ENCODE peak calls at places on chromosomes 13 and 19, in ten cellular contexts. One of them, this sample, is unnamed.
A peak's percentile ranks its signal among the peaks of the same experiment; 100 is the strongest.

GRCh38 chr13:108060111-108060510 is 155.2 kb downstream of the LIG4 start:
- DNase-seq in psoas muscle: no peak
- DNase-seq in CD4-positive, CD25-positive, alpha-beta regulatory T cell: no peak
- DNase-seq in lung: no peak
- DNase-seq in CD8-positive, alpha-beta T cell: no peak
- DNase-seq in heart left ventricle: no peak
- DNase-seq in right cardiac atrium: no peak
- DNase-seq in heart right ventricle: no peak
- DNase-seq in A549: no peak
- DNase-seq in lower lobe of right lung: no peak
- DNase-seq in this sample: no peak

GRCh38 chr13:23645851-23646250 is 75.6 kb downstream of the TNFRSF19 start:
- DNase-seq in psoas muscle: no peak
- DNase-seq in CD4-positive, CD25-positive, alpha-beta regulatory T cell: no peak
- DNase-seq in lung: no peak
- DNase-seq in CD8-positive, alpha-beta T cell: no peak
- DNase-seq in heart left ventricle: no peak
- DNase-seq in right cardiac atrium: no peak
- DNase-seq in heart right ventricle: no peak
- DNase-seq in A549: no peak
- DNase-seq in lower lobe of right lung: no peak
- DNase-seq in this sample: no peak

GRCh38 chr13:24802074-24802473 is 38.1 kb downstream of the RNF17 start:
- DNase-seq in psoas muscle: no peak
- DNase-seq in CD4-positive, CD25-positive, alpha-beta regulatory T cell: no peak
- DNase-seq in lung: no peak
- DNase-seq in CD8-positive, alpha-beta T cell: no peak
- DNase-seq in heart left ventricle: no peak
- DNase-seq in right cardiac atrium: no peak
- DNase-seq in heart right ventricle: no peak
- DNase-seq in A549: peak; percentile 19
- DNase-seq in lower lobe of right lung: no peak
- DNase-seq in this sample: no peak

GRCh38 chr19:55389386-55390317 is 3.9 kb downstream of the RPL28 start:
- DNase-seq in psoas muscle: no peak
- DNase-seq in CD4-positive, CD25-positive, alpha-beta regulatory T cell: no peak
- DNase-seq in lung: no peak
- DNase-seq in CD8-positive, alpha-beta T cell: no peak
- DNase-seq in heart left ventricle: no peak
- DNase-seq in right cardiac atrium: peak; percentile 38
- DNase-seq in heart right ventricle: no peak
- DNase-seq in A549: no peak
- DNase-seq in lower lobe of right lung: no peak
- DNase-seq in this sample: no peak

GRCh38 chr13:24148414-24149305 is 11.9 kb upstream of the SPATA13 start:
- DNase-seq in psoas muscle: peak; percentile 19
- DNase-seq in CD4-positive, CD25-positive, alpha-beta regulatory T cell: no peak
- DNase-seq in lung: peak; percentile 72
- DNase-seq in CD8-positive, alpha-beta T cell: no peak
- DNase-seq in heart left ventricle: no peak
- DNase-seq in right cardiac atrium: no peak
- DNase-seq in heart right ventricle: no peak
- DNase-seq in A549: peak; percentile 92
- DNase-seq in lower lobe of right lung: peak; percentile 60
- DNase-seq in this sample: no peak

GRCh38 chr13:104984296-104984818 is 1551.1 kb downstream of the EFNB2 start:
- DNase-seq in psoas muscle: peak; percentile 24
- DNase-seq in CD4-positive, CD25-positive, alpha-beta regulatory T cell: peak; percentile 4
- DNase-seq in lung: no peak
- DNase-seq in CD8-positive, alpha-beta T cell: peak; percentile 32
- DNase-seq in heart left ventricle: peak; percentile 55
- DNase-seq in right cardiac atrium: no peak
- DNase-seq in heart right ventricle: peak; percentile 50
- DNase-seq in A549: no peak
- DNase-seq in lower lobe of right lung: no peak
- DNase-seq in this sample: peak; percentile 43

GRCh38 chr19:313988-314815 is 23.0 kb upstream of the PLPP2 start:
- DNase-seq in psoas muscle: no peak
- DNase-seq in CD4-positive, CD25-positive, alpha-beta regulatory T cell: no peak
- DNase-seq in lung: no peak
- DNase-seq in CD8-positive, alpha-beta T cell: no peak
- DNase-seq in heart left ventricle: peak; percentile 24
- DNase-seq in right cardiac atrium: no peak
- DNase-seq in heart right ventricle: no peak
- DNase-seq in A549: no peak
- DNase-seq in lower lobe of right lung: no peak
- DNase-seq in this sample: no peak

GRCh38 chr13:20953245-20953931 is 50.8 kb upstream of the XPO4 start:
- DNase-seq in psoas muscle: no peak
- DNase-seq in CD4-positive, CD25-positive, alpha-beta regulatory T cell: no peak
- DNase-seq in lung: no peak
- DNase-seq in CD8-positive, alpha-beta T cell: no peak
- DNase-seq in heart left ventricle: no peak
- DNase-seq in right cardiac atrium: no peak
- DNase-seq in heart right ventricle: no peak
- DNase-seq in A549: peak; percentile 14
- DNase-seq in lower lobe of right lung: no peak
- DNase-seq in this sample: no peak

GRCh38 chr13:94233401-94233800 is 246.1 kb downstream of the DCT start:
- DNase-seq in psoas muscle: peak; percentile 24
- DNase-seq in CD4-positive, CD25-positive, alpha-beta regulatory T cell: no peak
- DNase-seq in lung: no peak
- DNase-seq in CD8-positive, alpha-beta T cell: no peak
- DNase-seq in heart left ventricle: no peak
- DNase-seq in right cardiac atrium: no peak
- DNase-seq in heart right ventricle: peak; percentile 7
- DNase-seq in A549: peak; percentile 54
- DNase-seq in lower lobe of right lung: no peak
- DNase-seq in this sample: no peak

GRCh38 chr19:42420055-42420544 is 7.1 kb downstream of the LIPE start:
- DNase-seq in psoas muscle: no peak
- DNase-seq in CD4-positive, CD25-positive, alpha-beta regulatory T cell: peak; percentile 89
- DNase-seq in lung: no peak
- DNase-seq in CD8-positive, alpha-beta T cell: peak; percentile 77
- DNase-seq in heart left ventricle: no peak
- DNase-seq in right cardiac atrium: no peak
- DNase-seq in heart right ventricle: no peak
- DNase-seq in A549: peak; percentile 89
- DNase-seq in lower lobe of right lung: peak; percentile 65
- DNase-seq in this sample: peak; percentile 62

GRCh38 chr13:113836917-113837553 is 26.8 kb downstream of the GAS6 start:
- DNase-seq in psoas muscle: peak; percentile 58
- DNase-seq in CD4-positive, CD25-positive, alpha-beta regulatory T cell: no peak
- DNase-seq in lung: no peak
- DNase-seq in CD8-positive, alpha-beta T cell: no peak
- DNase-seq in heart left ventricle: peak; percentile 71
- DNase-seq in right cardiac atrium: peak; percentile 83
- DNase-seq in heart right ventricle: peak; percentile 80
- DNase-seq in A549: peak; percentile 92
- DNase-seq in lower lobe of right lung: peak; percentile 54
- DNase-seq in this sample: no peak

GRCh38 chr13:113411216-113412023 is 41.9 kb downstream of the ADPRHL1 start:
- DNase-seq in psoas muscle: peak; percentile 89
- DNase-seq in CD4-positive, CD25-positive, alpha-beta regulatory T cell: no peak
- DNase-seq in lung: no peak
- DNase-seq in CD8-positive, alpha-beta T cell: no peak
- DNase-seq in heart left ventricle: peak; percentile 86
- DNase-seq in right cardiac atrium: peak; percentile 86
- DNase-seq in heart right ventricle: peak; percentile 69
- DNase-seq in A549: peak; percentile 63
- DNase-seq in lower lobe of right lung: peak; percentile 37
- DNase-seq in this sample: no peak

GRCh38 chr13:91459485-91459884 is 61.1 kb downstream of the GPC5 start:
- DNase-seq in psoas muscle: no peak
- DNase-seq in CD4-positive, CD25-positive, alpha-beta regulatory T cell: peak; percentile 6
- DNase-seq in lung: no peak
- DNase-seq in CD8-positive, alpha-beta T cell: no peak
- DNase-seq in heart left ventricle: no peak
- DNase-seq in right cardiac atrium: no peak
- DNase-seq in heart right ventricle: no peak
- DNase-seq in A549: no peak
- DNase-seq in lower lobe of right lung: no peak
- DNase-seq in this sample: no peak

GRCh38 chr13:72253754-72254153 is 386.8 kb upstream of the DACH1 start:
- DNase-seq in psoas muscle: no peak
- DNase-seq in CD4-positive, CD25-positive, alpha-beta regulatory T cell: no peak
- DNase-seq in lung: no peak
- DNase-seq in CD8-positive, alpha-beta T cell: no peak
- DNase-seq in heart left ventricle: no peak
- DNase-seq in right cardiac atrium: no peak
- DNase-seq in heart right ventricle: no peak
- DNase-seq in A549: no peak
- DNase-seq in lower lobe of right lung: no peak
- DNase-seq in this sample: no peak

GRCh38 chr19:3047307-3048189 is 14.7 kb downstream of the TLE5 start:
- DNase-seq in psoas muscle: peak; percentile 78
- DNase-seq in CD4-positive, CD25-positive, alpha-beta regulatory T cell: peak; percentile 88
- DNase-seq in lung: peak; percentile 73
- DNase-seq in CD8-positive, alpha-beta T cell: peak; percentile 73
- DNase-seq in heart left ventricle: peak; percentile 86
- DNase-seq in right cardiac atrium: peak; percentile 93
- DNase-seq in heart right ventricle: peak; percentile 63
- DNase-seq in A549: peak; percentile 77
- DNase-seq in lower lobe of right lung: peak; percentile 84
- DNase-seq in this sample: peak; percentile 32

GRCh38 chr13:110411316-110412105 is 104.4 kb downstream of the COL4A2 start:
- DNase-seq in psoas muscle: no peak
- DNase-seq in CD4-positive, CD25-positive, alpha-beta regulatory T cell: no peak
- DNase-seq in lung: no peak
- DNase-seq in CD8-positive, alpha-beta T cell: no peak
- DNase-seq in heart left ventricle: no peak
- DNase-seq in right cardiac atrium: no peak
- DNase-seq in heart right ventricle: no peak
- DNase-seq in A549: no peak
- DNase-seq in lower lobe of right lung: no peak
- DNase-seq in this sample: no peak

GRCh38 chr13:110412132-110412912 is 105.2 kb downstream of the COL4A2 start:
- DNase-seq in psoas muscle: peak; percentile 86
- DNase-seq in CD4-positive, CD25-positive, alpha-beta regulatory T cell: peak; percentile 60
- DNase-seq in lung: peak; percentile 82
- DNase-seq in CD8-positive, alpha-beta T cell: peak; percentile 48
- DNase-seq in heart left ventricle: peak; percentile 88
- DNase-seq in right cardiac atrium: peak; percentile 93
- DNase-seq in heart right ventricle: peak; percentile 93
- DNase-seq in A549: peak; percentile 90
- DNase-seq in lower lobe of right lung: peak; percentile 73
- DNase-seq in this sample: no peak

GRCh38 chr13:110415669-110416068 is 108.6 kb downstream of the COL4A2 start:
- DNase-seq in psoas muscle: no peak
- DNase-seq in CD4-positive, CD25-positive, alpha-beta regulatory T cell: no peak
- DNase-seq in lung: no peak
- DNase-seq in CD8-positive, alpha-beta T cell: no peak
- DNase-seq in heart left ventricle: no peak
- DNase-seq in right cardiac atrium: no peak
- DNase-seq in heart right ventricle: peak; percentile 34
- DNase-seq in A549: peak; percentile 58
- DNase-seq in lower lobe of right lung: no peak
- DNase-seq in this sample: no peak

GRCh38 chr13:110414283-110414682 is 107.2 kb downstream of the COL4A2 start:
- DNase-seq in psoas muscle: no peak
- DNase-seq in CD4-positive, CD25-positive, alpha-beta regulatory T cell: no peak
- DNase-seq in lung: no peak
- DNase-seq in CD8-positive, alpha-beta T cell: no peak
- DNase-seq in heart left ventricle: no peak
- DNase-seq in right cardiac atrium: no peak
- DNase-seq in heart right ventricle: peak; percentile 4
- DNase-seq in A549: no peak
- DNase-seq in lower lobe of right lung: no peak
- DNase-seq in this sample: no peak

GRCh38 chr13:110413311-110414040 is 106.4 kb downstream of the COL4A2 start:
- DNase-seq in psoas muscle: no peak
- DNase-seq in CD4-positive, CD25-positive, alpha-beta regulatory T cell: no peak
- DNase-seq in lung: no peak
- DNase-seq in CD8-positive, alpha-beta T cell: no peak
- DNase-seq in heart left ventricle: no peak
- DNase-seq in right cardiac atrium: no peak
- DNase-seq in heart right ventricle: peak; percentile 16
- DNase-seq in A549: no peak
- DNase-seq in lower lobe of right lung: no peak
- DNase-seq in this sample: no peak
- H3K4me1 ChIP-seq in psoas muscle: peaks cover 41% of the 10 kb centered on the region
- H3K4me1 ChIP-seq in CD4-positive, CD25-positive, alpha-beta regulatory T cell: no peaks in the 10 kb centered on the region
- H3K4me1 ChIP-seq in lung: peaks cover 21% of the 10 kb centered on the region
- H3K4me1 ChIP-seq in CD8-positive, alpha-beta T cell: no peaks in the 10 kb centered on the region
- H3K4me1 ChIP-seq in heart left ventricle: peaks cover 70% of the 10 kb centered on the region
- H3K4me1 ChIP-seq in right cardiac atrium: peaks cover 49% of the 10 kb centered on the region
- H3K4me1 ChIP-seq in heart right ventricle: peaks cover 77% of the 10 kb centered on the region
- H3K4me1 ChIP-seq in A549: peaks cover 38% of the 10 kb centered on the region
- H3K4me1 ChIP-seq in lower lobe of right lung: peaks cover 52% of the 10 kb centered on the region
- H3K4me1 ChIP-seq in this sample: no peaks in the 10 kb centered on the region

DNA sequence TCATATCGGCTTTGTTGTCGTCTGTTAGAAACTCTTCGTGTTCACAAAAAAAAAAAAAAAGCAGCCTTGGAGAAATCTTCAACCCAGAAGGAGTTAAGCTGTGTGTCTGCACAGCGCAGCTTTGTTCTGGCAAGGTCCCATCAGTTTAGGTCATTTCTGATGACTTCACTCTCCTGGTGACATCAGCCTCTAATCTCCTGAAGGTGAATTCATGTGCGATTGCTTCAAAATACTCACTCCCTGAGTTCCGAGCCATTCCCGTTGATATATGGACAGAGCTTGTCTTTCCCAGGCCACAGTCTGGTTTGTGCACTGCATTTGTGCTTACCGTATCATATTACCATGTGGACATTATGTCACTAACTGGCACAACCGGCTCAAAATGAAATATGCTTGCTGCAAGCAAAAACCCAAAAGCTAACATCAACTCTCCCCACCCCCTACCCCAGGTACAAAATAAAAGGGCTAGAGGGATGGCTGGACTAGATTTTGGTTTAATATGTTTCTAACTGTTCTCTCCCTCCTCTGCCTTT is 342.4 kb downstream of the KCNRG start:
- DNase-seq in psoas muscle: no peak
- DNase-seq in CD4-positive, CD25-positive, alpha-beta regulatory T cell: no peak
- DNase-seq in lung: peak; percentile 48
- DNase-seq in CD8-positive, alpha-beta T cell: no peak
- DNase-seq in heart left ventricle: no peak
- DNase-seq in right cardiac atrium: no peak
- DNase-seq in heart right ventricle: peak; percentile 54
- DNase-seq in A549: no peak
- DNase-seq in lower lobe of right lung: no peak
- DNase-seq in this sample: no peak
- H3K27ac ChIP-seq in psoas muscle: peak overlapping the region; percentile 23
- H3K27ac ChIP-seq in CD4-positive, CD25-positive, alpha-beta regulatory T cell: no peak overlapping the region
- H3K27ac ChIP-seq in lung: peak overlapping the region; percentile 73
- H3K27ac ChIP-seq in CD8-positive, alpha-beta T cell: no peak overlapping the region
- H3K27ac ChIP-seq in heart left ventricle: peak overlapping the region; percentile 41
- H3K27ac ChIP-seq in right cardiac atrium: peak overlapping the region; percentile 15
- H3K27ac ChIP-seq in heart right ventricle: peak overlapping the region; percentile 35
- H3K27ac ChIP-seq in A549: no peak overlapping the region
- H3K27ac ChIP-seq in lower lobe of right lung: peak overlapping the region; percentile 18
- H3K27ac ChIP-seq in this sample: no peak overlapping the region

GRCh38 chr13:45781553-45782326 is 69.8 kb downstream of the SIAH3 start:
- DNase-seq in psoas muscle: peak; percentile 61
- DNase-seq in CD4-positive, CD25-positive, alpha-beta regulatory T cell: no peak
- DNase-seq in lung: no peak
- DNase-seq in CD8-positive, alpha-beta T cell: no peak
- DNase-seq in heart left ventricle: peak; percentile 74
- DNase-seq in right cardiac atrium: peak; percentile 83
- DNase-seq in heart right ventricle: peak; percentile 80
- DNase-seq in A549: no peak
- DNase-seq in lower lobe of right lung: no peak
- DNase-seq in this sample: no peak
- H3K4me3 ChIP-seq in psoas muscle: peak overlapping the region; percentile 34
- H3K4me3 ChIP-seq in CD4-positive, CD25-positive, alpha-beta regulatory T cell: no peak overlapping the region
- H3K4me3 ChIP-seq in lung: no peak overlapping the region
- H3K4me3 ChIP-seq in CD8-positive, alpha-beta T cell: no peak overlapping the region
- H3K4me3 ChIP-seq in heart left ventricle: no peak overlapping the region
- H3K4me3 ChIP-seq in right cardiac atrium: no peak overlapping the region
- H3K4me3 ChIP-seq in heart right ventricle: no peak overlapping the region
- H3K4me3 ChIP-seq in A549: no peak overlapping the region
- H3K4me3 ChIP-seq in lower lobe of right lung: no peak overlapping the region
- H3K4me3 ChIP-seq in this sample: no peak overlapping the region

GRCh38 chr19:38899447-38900219 is at the start of the genes NFKBIB and SIRT2:
- DNase-seq in psoas muscle: peak; percentile 100
- DNase-seq in CD4-positive, CD25-positive, alpha-beta regulatory T cell: peak; percentile 100
- DNase-seq in lung: peak; percentile 100
- DNase-seq in CD8-positive, alpha-beta T cell: peak; percentile 98
- DNase-seq in heart left ventricle: peak; percentile 99
- DNase-seq in right cardiac atrium: peak; percentile 100
- DNase-seq in heart right ventricle: peak; percentile 100
- DNase-seq in A549: peak; percentile 100
- DNase-seq in lower lobe of right lung: peak; percentile 100
- DNase-seq in this sample: peak; percentile 98
- H3K4me1 ChIP-seq in psoas muscle: peaks cover 45% of the 10 kb centered on the region
- H3K4me1 ChIP-seq in CD4-positive, CD25-positive, alpha-beta regulatory T cell: peaks cover 32% of the 10 kb centered on the region
- H3K4me1 ChIP-seq in lung: peaks cover 16% of the 10 kb centered on the region
- H3K4me1 ChIP-seq in CD8-positive, alpha-beta T cell: peaks cover 23% of the 10 kb centered on the region
- H3K4me1 ChIP-seq in heart left ventricle: peaks cover 12% of the 10 kb centered on the region
- H3K4me1 ChIP-seq in right cardiac atrium: peaks cover 3% of the 10 kb centered on the region
- H3K4me1 ChIP-seq in heart right ventricle: peaks cover 21% of the 10 kb centered on the region
- H3K4me1 ChIP-seq in A549: peaks cover 17% of the 10 kb centered on the region
- H3K4me1 ChIP-seq in lower lobe of right lung: peaks cover 26% of the 10 kb centered on the region
- H3K4me1 ChIP-seq in this sample: peaks cover 24% of the 10 kb centered on the region

This sample was measured in CD8-positive, alpha-beta memory T cell.